ENCODE peak calls at places on chromosomes 13 and 19, in seven cellular contexts. One of them, this sample, is unnamed.

GRCh38 chr19:34172661-34173144 is 399 bp downstream of the LSM14A start:
- DNase-seq in stimulated activated naive CD4-positive, alpha-beta T cell treated with Interleukin-2 at 50 U/mL for 16 hours: peak; percentile 36
- DNase-seq in HT1080: no peak
- DNase-seq in skeletal muscle cell: no peak
- DNase-seq in H7: peak; percentile 73
- DNase-seq in endothelial cell: peak; percentile 36
- DNase-seq in GM04503: no peak
- DNase-seq in this sample: no peak

GRCh38 chr13:106533940-106534843 is 1.3 kb downstream of the EFNB2 start:
- DNase-seq in HT1080: peak; percentile 47
- DNase-seq in H7: peak; percentile 67
- DNase-seq in GM04503: no peak
- DNase-seq in skeletal muscle cell: no peak
- DNase-seq in stimulated activated naive CD4-positive, alpha-beta T cell treated with Interleukin-2 at 50 U/mL for 16 hours: no peak
- DNase-seq in endothelial cell: peak; percentile 24
- DNase-seq in this sample: no peak

GRCh38 chr13:46035066-46035465 is 17.5 kb downstream of the ZC3H13 start:
- DNase-seq in HT1080: no peak
- DNase-seq in skeletal muscle cell: no peak
- DNase-seq in H7: no peak
- DNase-seq in endothelial cell: no peak
- DNase-seq in stimulated activated naive CD4-positive, alpha-beta T cell treated with Interleukin-2 at 50 U/mL for 16 hours: no peak
- DNase-seq in GM04503: no peak
- DNase-seq in this sample: no peak

GRCh38 chr19:7348587-7349230 is at the start of gene ARHGEF18:
- DNase-seq in H7: no peak
- DNase-seq in endothelial cell: no peak
- DNase-seq in GM04503: no peak
- DNase-seq in stimulated activated naive CD4-positive, alpha-beta T cell treated with Interleukin-2 at 50 U/mL for 16 hours: peak; percentile 25
- DNase-seq in skeletal muscle cell: no peak
- DNase-seq in HT1080: no peak
- DNase-seq in this sample: peak; percentile 99

GRCh38 chr13:87120476-87120875 is 550.7 kb upstream of the SLITRK5 start:
- DNase-seq in H7: no peak
- DNase-seq in GM04503: no peak
- DNase-seq in stimulated activated naive CD4-positive, alpha-beta T cell treated with Interleukin-2 at 50 U/mL for 16 hours: no peak
- DNase-seq in HT1080: no peak
- DNase-seq in skeletal muscle cell: no peak
- DNase-seq in endothelial cell: no peak
- DNase-seq in this sample: no peak

GRCh38 chr13:28505543-28506135 is 10.7 kb upstream of the FLT1 start:
- DNase-seq in stimulated activated naive CD4-positive, alpha-beta T cell treated with Interleukin-2 at 50 U/mL for 16 hours: no peak
- DNase-seq in GM04503: no peak
- DNase-seq in H7: peak; percentile 39
- DNase-seq in skeletal muscle cell: no peak
- DNase-seq in endothelial cell: no peak
- DNase-seq in HT1080: no peak
- DNase-seq in this sample: no peak

GRCh38 chr19:43731854-43732253 is 16.0 kb downstream of the IRGC start:
- DNase-seq in stimulated activated naive CD4-positive, alpha-beta T cell treated with Interleukin-2 at 50 U/mL for 16 hours: no peak
- DNase-seq in GM04503: no peak
- DNase-seq in endothelial cell: no peak
- DNase-seq in H7: no peak
- DNase-seq in skeletal muscle cell: peak; percentile 15
- DNase-seq in HT1080: no peak
- DNase-seq in this sample: peak; percentile 85

GRCh38 chr13:46032341-46032740 is 20.2 kb downstream of the ZC3H13 start:
- DNase-seq in HT1080: no peak
- DNase-seq in GM04503: no peak
- DNase-seq in stimulated activated naive CD4-positive, alpha-beta T cell treated with Interleukin-2 at 50 U/mL for 16 hours: no peak
- DNase-seq in skeletal muscle cell: no peak
- DNase-seq in H7: no peak
- DNase-seq in endothelial cell: no peak
- DNase-seq in this sample: no peak

GRCh38 chr13:104976964-104977363 is 1558.5 kb downstream of the EFNB2 start:
- DNase-seq in endothelial cell: no peak
- DNase-seq in H7: no peak
- DNase-seq in GM04503: no peak
- DNase-seq in skeletal muscle cell: no peak
- DNase-seq in stimulated activated naive CD4-positive, alpha-beta T cell treated with Interleukin-2 at 50 U/mL for 16 hours: no peak
- DNase-seq in HT1080: no peak
- DNase-seq in this sample: peak; percentile 39

GRCh38 chr19:16470911-16471811 is 609 bp downstream of the EPS15L1 start:
- DNase-seq in skeletal muscle cell: peak; percentile 11
- DNase-seq in GM04503: no peak
- DNase-seq in H7: peak; percentile 85
- DNase-seq in HT1080: peak; percentile 20
- DNase-seq in endothelial cell: peak; percentile 27
- DNase-seq in stimulated activated naive CD4-positive, alpha-beta T cell treated with Interleukin-2 at 50 U/mL for 16 hours: peak; percentile 33
- DNase-seq in this sample: peak; percentile 50

GRCh38 chr19:5910638-5910907 is 3.5 kb upstream of the CAPS start:
- DNase-seq in H7: no peak
- DNase-seq in HT1080: no peak
- DNase-seq in GM04503: no peak
- DNase-seq in stimulated activated naive CD4-positive, alpha-beta T cell treated with Interleukin-2 at 50 U/mL for 16 hours: no peak
- DNase-seq in endothelial cell: no peak
- DNase-seq in skeletal muscle cell: no peak
- DNase-seq in this sample: no peak

This sample was measured in HL-60.